ENCODE peak calls at places on chromosomes 12 and 14, in eight cellular contexts. D is activated gamma-delta T cell; R is activated T-helper 1 cell treated with anti-CD3 and anti-CD28 coated beads, Interleukin-12 subunit alpha, Interleukin-12 subunit beta, Interleukin-2, Interleukin-4 antibody, amounts not matched to agents 30 ng/mL and 10 ng/mL and 1 ng/mL, durations not matched to agents 14 hours and 24 hours and 36 hours; P is cardiac fibroblast; N is neural progenitor cell; Y is CD4-positive, alpha-beta memory T cell; U is CD8-positive, alpha-beta memory T cell; C is EL. V is an unnamed sample.

GRCh38 chr12:108442077-108442476 is 73.0 kb upstream of the FICD start:
- DNase-seq in D (no peak), R (no peak), P (no peak), N (peak), Y (no peak), U (no peak), C (peak), V (no peak)

GRCh38 chr12:47636908-47637780 is 68.7 kb downstream of the RPAP3 start:
- DNase-seq in D (no peak), R (peak), P (peak), N (peak), Y (peak), U (peak), C (peak), V (no peak)

GRCh38 chr12:1946311-1946710 is 27.9 kb upstream of the CACNA2D4 start:
- DNase-seq in D (no peak), R (no peak), P (no peak), N (no peak), Y (no peak), U (no peak), C (no peak), V (no peak)

GRCh38 chr14:58750321-58751269 is 112.8 kb downstream of the DACT1 start:
- DNase-seq in D (no peak), R (no peak), P (no peak), N (no peak), Y (no peak), U (no peak), C (no peak), V (no peak)

GRCh38 chr14:70635971-70636595 is 5.6 kb upstream of the TTC9 start:
- DNase-seq in D (no peak), R (no peak), P (no peak), N (no peak), Y (no peak), U (no peak), C (no peak), V (no peak)

GRCh38 chr12:131275824-131276223 is 322.1 kb downstream of the ADGRD1 start:
- DNase-seq in D (no peak), R (no peak), P (no peak), N (no peak), Y (no peak), U (peak), C (no peak), V (no peak)

GRCh38 chr14:43937001-43937400 is 570.1 kb downstream of the FSCB start:
- DNase-seq in D (no peak), R (no peak), P (no peak), N (no peak), Y (no peak), U (no peak), C (no peak), V (no peak)

GRCh38 chr12:27588786-27589185 is 64.8 kb downstream of the PPFIBP1 start:
- DNase-seq in D (no peak), R (no peak), P (no peak), N (no peak), Y (no peak), U (no peak), C (no peak), V (no peak)

GRCh38 chr12:124188561-124189405 is 106.1 kb upstream of the RFLNA start:
- DNase-seq in D (no peak), R (no peak), P (peak), N (no peak), Y (no peak), U (no peak), C (peak), V (no peak)

GRCh38 chr12:69988601-69989194 is 163.7 kb downstream of the MYRFL start:
- DNase-seq in D (no peak), R (no peak), P (peak), N (no peak), Y (no peak), U (no peak), C (peak), V (peak)

GRCh38 chr14:58796636-58797429 is 159.1 kb downstream of the DACT1 start:
- DNase-seq in D (no peak), R (no peak), P (no peak), N (peak), Y (no peak), U (no peak), C (no peak), V (no peak)

GRCh38 chr14:88228519-88229236 is 94.4 kb downstream of the KCNK10 start:
- DNase-seq in D (no peak), R (no peak), P (no peak), N (no peak), Y (no peak), U (no peak), C (no peak), V (no peak)

GRCh38 chr14:63045234-63045611 is at the start of gene KCNH5:
- DNase-seq in D (no peak), R (no peak), P (peak), N (peak), Y (no peak), U (no peak), C (peak), V (peak)

GRCh38 chr14:103064978-103065377 is 7.6 kb upstream of the CDC42BPB start:
- DNase-seq in D (no peak), R (no peak), P (no peak), N (no peak), Y (no peak), U (no peak), C (no peak), V (no peak)

GRCh38 chr12:113260127-113260526 is 38.9 kb downstream of the TPCN1 start:
- DNase-seq in D (no peak), R (no peak), P (no peak), N (no peak), Y (no peak), U (no peak), C (no peak), V (no peak)

GRCh38 chr12:23694307-23694706 is 255.2 kb downstream of the SOX5 start:
- DNase-seq in D (no peak), R (no peak), P (no peak), N (no peak), Y (no peak), U (no peak), C (no peak), V (no peak)

GRCh38 chr12:42056130-42056529 is 88.5 kb downstream of the GXYLT1 start:
- DNase-seq in D (no peak), R (no peak), P (no peak), N (no peak), Y (no peak), U (no peak), C (no peak), V (no peak)

GRCh38 chr14:57182760-57183503 is 85.8 kb downstream of the EXOC5 start:
- DNase-seq in D (no peak), R (no peak), P (peak), N (peak), Y (no peak), U (no peak), C (peak), V (peak)

GRCh38 chr14:74425525-74426201 is 347 bp downstream of the SYNDIG1L start:
- DNase-seq in D (peak), R (peak), P (peak), N (peak), Y (peak), U (peak), C (peak), V (peak)

GRCh38 chr12:67002711-67003110 is 266.4 kb upstream of the CAND1 start:
- DNase-seq in D (no peak), R (no peak), P (no peak), N (no peak), Y (no peak), U (no peak), C (no peak), V (no peak)

GRCh38 chr14:72636094-72636493 is 257.8 kb downstream of the DPF3 start:
- DNase-seq in D (no peak), R (no peak), P (no peak), N (no peak), Y (no peak), U (no peak), C (peak), V (no peak)

GRCh38 chr12:119673634-119674033 is 5.7 kb downstream of the PRKAB1 start:
- DNase-seq in D (no peak), R (no peak), P (no peak), N (no peak), Y (no peak), U (no peak), C (no peak), V (no peak)

GRCh38 chr12:111170559-111170958 is 198.3 kb downstream of the PHETA1 start:
- DNase-seq in D (no peak), R (no peak), P (no peak), N (no peak), Y (no peak), U (no peak), C (no peak), V (no peak)

GRCh38 chr14:59208224-59208814 is 19.9 kb downstream of the DAAM1 start:
- DNase-seq in D (no peak), R (no peak), P (peak), N (no peak), Y (no peak), U (no peak), C (peak), V (peak)

GRCh38 chr14:83860757-83861156 is 1669.2 kb upstream of the FLRT2 start:
- DNase-seq in D (no peak), R (no peak), P (no peak), N (no peak), Y (no peak), U (no peak), C (peak), V (no peak)